ENCODE peak calls at places on chromosome 11, in seven cellular contexts. One of them, this sample, is unnamed.

GRCh38 chr11:120306519-120307242 is 18.4 kb upstream of the TLCD5 start:
- DNase-seq in sigmoid colon: no peak
- DNase-seq in CD8-positive, alpha-beta T cell: no peak
- DNase-seq in dorsolateral prefrontal cortex: no peak
- DNase-seq in astrocyte: peak; percentile 89
- DNase-seq in CD4-positive, CD25-positive, alpha-beta regulatory T cell: no peak
- DNase-seq in PC-3: peak; percentile 98
- DNase-seq in this sample: peak; percentile 42

GRCh38 chr11:36148701-36149100 is 140.5 kb downstream of the COMMD9 start:
- DNase-seq in sigmoid colon: no peak
- DNase-seq in CD8-positive, alpha-beta T cell: no peak
- DNase-seq in dorsolateral prefrontal cortex: no peak
- DNase-seq in astrocyte: no peak
- DNase-seq in CD4-positive, CD25-positive, alpha-beta regulatory T cell: no peak
- DNase-seq in PC-3: no peak
- DNase-seq in this sample: no peak

GRCh38 chr11:64531906-64532312 is 59.1 kb upstream of the SLC22A12 start:
- DNase-seq in sigmoid colon: no peak
- DNase-seq in CD8-positive, alpha-beta T cell: no peak
- DNase-seq in dorsolateral prefrontal cortex: peak; percentile 92
- DNase-seq in astrocyte: no peak
- DNase-seq in CD4-positive, CD25-positive, alpha-beta regulatory T cell: no peak
- DNase-seq in PC-3: no peak
- DNase-seq in this sample: no peak

GRCh38 chr11:121810291-121810690 is 305.7 kb downstream of the BLID start:
- DNase-seq in sigmoid colon: no peak
- DNase-seq in CD8-positive, alpha-beta T cell: no peak
- DNase-seq in dorsolateral prefrontal cortex: no peak
- DNase-seq in astrocyte: peak; percentile 78
- DNase-seq in CD4-positive, CD25-positive, alpha-beta regulatory T cell: no peak
- DNase-seq in PC-3: peak; percentile 73
- DNase-seq in this sample: no peak

GRCh38 chr11:3087821-3088800 is 30.9 kb upstream of the CARS1 start:
- DNase-seq in sigmoid colon: no peak
- DNase-seq in CD8-positive, alpha-beta T cell: no peak
- DNase-seq in dorsolateral prefrontal cortex: no peak
- DNase-seq in astrocyte: peak; percentile 18
- DNase-seq in CD4-positive, CD25-positive, alpha-beta regulatory T cell: no peak
- DNase-seq in PC-3: peak; percentile 33
- DNase-seq in this sample: no peak

GRCh38 chr11:30895046-30895445 is 308.9 kb upstream of the MPPED2 start:
- DNase-seq in sigmoid colon: no peak
- DNase-seq in CD8-positive, alpha-beta T cell: no peak
- DNase-seq in dorsolateral prefrontal cortex: no peak
- DNase-seq in astrocyte: no peak
- DNase-seq in CD4-positive, CD25-positive, alpha-beta regulatory T cell: no peak
- DNase-seq in PC-3: no peak
- DNase-seq in this sample: no peak

GRCh38 chr11:70413151-70413550 is 14.8 kb downstream of the CTTN start:
- DNase-seq in sigmoid colon: no peak
- DNase-seq in CD8-positive, alpha-beta T cell: no peak
- DNase-seq in dorsolateral prefrontal cortex: no peak
- DNase-seq in astrocyte: no peak
- DNase-seq in CD4-positive, CD25-positive, alpha-beta regulatory T cell: no peak
- DNase-seq in PC-3: no peak
- DNase-seq in this sample: no peak

GRCh38 chr11:26583550-26583949 is 11.5 kb upstream of the MUC15 start:
- DNase-seq in sigmoid colon: no peak
- DNase-seq in CD8-positive, alpha-beta T cell: no peak
- DNase-seq in dorsolateral prefrontal cortex: no peak
- DNase-seq in astrocyte: no peak
- DNase-seq in CD4-positive, CD25-positive, alpha-beta regulatory T cell: no peak
- DNase-seq in PC-3: peak; percentile 69
- DNase-seq in this sample: no peak

GRCh38 chr11:77107950-77108349 is 5.3 kb downstream of the OMP start:
- DNase-seq in sigmoid colon: no peak
- DNase-seq in CD8-positive, alpha-beta T cell: no peak
- DNase-seq in dorsolateral prefrontal cortex: no peak
- DNase-seq in astrocyte: peak; percentile 92
- DNase-seq in CD4-positive, CD25-positive, alpha-beta regulatory T cell: no peak
- DNase-seq in PC-3: peak; percentile 94
- DNase-seq in this sample: peak; percentile 88

GRCh38 chr11:70142171-70142875 is 60.8 kb upstream of the FADD start:
- DNase-seq in sigmoid colon: no peak
- DNase-seq in CD8-positive, alpha-beta T cell: no peak
- DNase-seq in dorsolateral prefrontal cortex: no peak
- DNase-seq in astrocyte: no peak
- DNase-seq in CD4-positive, CD25-positive, alpha-beta regulatory T cell: no peak
- DNase-seq in PC-3: peak; percentile 87
- DNase-seq in this sample: peak; percentile 20

GRCh38 chr11:33015621-33016551 is at the start of gene DEPDC7:
- DNase-seq in sigmoid colon: peak; percentile 94
- DNase-seq in CD8-positive, alpha-beta T cell: peak; percentile 87
- DNase-seq in dorsolateral prefrontal cortex: peak; percentile 54
- DNase-seq in astrocyte: peak; percentile 72
- DNase-seq in CD4-positive, CD25-positive, alpha-beta regulatory T cell: peak; percentile 60
- DNase-seq in PC-3: no peak
- DNase-seq in this sample: peak; percentile 92
- H3K27ac ChIP-seq in sigmoid colon: peak within 1 kb of the TSS; percentile 75
- H3K27ac ChIP-seq in CD8-positive, alpha-beta T cell: no peak within 1 kb of the TSS
- H3K27ac ChIP-seq in dorsolateral prefrontal cortex: peak within 1 kb of the TSS; percentile 67
- H3K27ac ChIP-seq in astrocyte: no peak within 1 kb of the TSS
- H3K27ac ChIP-seq in CD4-positive, CD25-positive, alpha-beta regulatory T cell: no peak within 1 kb of the TSS
- H3K27ac ChIP-seq in PC-3: no peak within 1 kb of the TSS
- H3K27ac ChIP-seq in this sample: peak within 1 kb of the TSS; percentile 82

GRCh38 chr11:68122936-68123539 is 1.9 kb upstream of the CHKA start:
- DNase-seq in sigmoid colon: no peak
- DNase-seq in CD8-positive, alpha-beta T cell: no peak
- DNase-seq in dorsolateral prefrontal cortex: no peak
- DNase-seq in astrocyte: no peak
- DNase-seq in CD4-positive, CD25-positive, alpha-beta regulatory T cell: no peak
- DNase-seq in PC-3: peak; percentile 99
- DNase-seq in this sample: peak; percentile 86

GRCh38 chr11:68125164-68125563 is 4.0 kb upstream of the CHKA start:
- DNase-seq in sigmoid colon: no peak
- DNase-seq in CD8-positive, alpha-beta T cell: no peak
- DNase-seq in dorsolateral prefrontal cortex: no peak
- DNase-seq in astrocyte: no peak
- DNase-seq in CD4-positive, CD25-positive, alpha-beta regulatory T cell: no peak
- DNase-seq in PC-3: no peak
- DNase-seq in this sample: no peak

GRCh38 chr11:68128682-68129327 is 7.6 kb upstream of the CHKA start:
- DNase-seq in sigmoid colon: peak; percentile 85
- DNase-seq in CD8-positive, alpha-beta T cell: no peak
- DNase-seq in dorsolateral prefrontal cortex: no peak
- DNase-seq in astrocyte: peak; percentile 81
- DNase-seq in CD4-positive, CD25-positive, alpha-beta regulatory T cell: no peak
- DNase-seq in PC-3: no peak
- DNase-seq in this sample: peak; percentile 93

GRCh38 chr11:68130121-68130520 is 8.9 kb upstream of the CHKA start:
- DNase-seq in sigmoid colon: no peak
- DNase-seq in CD8-positive, alpha-beta T cell: no peak
- DNase-seq in dorsolateral prefrontal cortex: no peak
- DNase-seq in astrocyte: no peak
- DNase-seq in CD4-positive, CD25-positive, alpha-beta regulatory T cell: no peak
- DNase-seq in PC-3: no peak
- DNase-seq in this sample: no peak

GRCh38 chr11:68127791-68128681 is 6.8 kb upstream of the CHKA start:
- DNase-seq in sigmoid colon: peak; percentile 78
- DNase-seq in CD8-positive, alpha-beta T cell: no peak
- DNase-seq in dorsolateral prefrontal cortex: peak; percentile 36
- DNase-seq in astrocyte: peak; percentile 40
- DNase-seq in CD4-positive, CD25-positive, alpha-beta regulatory T cell: no peak
- DNase-seq in PC-3: peak; percentile 73
- DNase-seq in this sample: peak; percentile 61
- H3K27ac ChIP-seq in sigmoid colon: peak overlapping the region; percentile 84
- H3K27ac ChIP-seq in CD8-positive, alpha-beta T cell: no peak overlapping the region
- H3K27ac ChIP-seq in dorsolateral prefrontal cortex: peak overlapping the region; percentile 83
- H3K27ac ChIP-seq in astrocyte: no peak overlapping the region
- H3K27ac ChIP-seq in CD4-positive, CD25-positive, alpha-beta regulatory T cell: no peak overlapping the region
- H3K27ac ChIP-seq in PC-3: no peak overlapping the region
- H3K27ac ChIP-seq in this sample: peak overlapping the region; percentile 78

GRCh38 chr11:128492461-128492860 is 94.9 kb downstream of the ETS1 start:
- DNase-seq in sigmoid colon: no peak
- DNase-seq in CD8-positive, alpha-beta T cell: no peak
- DNase-seq in dorsolateral prefrontal cortex: no peak
- DNase-seq in astrocyte: peak; percentile 69
- DNase-seq in CD4-positive, CD25-positive, alpha-beta regulatory T cell: no peak
- DNase-seq in PC-3: no peak
- DNase-seq in this sample: no peak
- H3K27ac ChIP-seq in sigmoid colon: peak overlapping the region; percentile 14
- H3K27ac ChIP-seq in CD8-positive, alpha-beta T cell: peak overlapping the region; percentile 29
- H3K27ac ChIP-seq in dorsolateral prefrontal cortex: no peak overlapping the region
- H3K27ac ChIP-seq in astrocyte: peak overlapping the region; percentile 57
- H3K27ac ChIP-seq in CD4-positive, CD25-positive, alpha-beta regulatory T cell: peak overlapping the region; percentile 97
- H3K27ac ChIP-seq in PC-3: peak overlapping the region; percentile 16
- H3K27ac ChIP-seq in this sample: no peak overlapping the region

GRCh38 chr11:887589-887988 is 23.0 kb downstream of the CHID1 start:
- DNase-seq in sigmoid colon: no peak
- DNase-seq in CD8-positive, alpha-beta T cell: no peak
- DNase-seq in dorsolateral prefrontal cortex: no peak
- DNase-seq in astrocyte: no peak
- DNase-seq in CD4-positive, CD25-positive, alpha-beta regulatory T cell: no peak
- DNase-seq in PC-3: no peak
- DNase-seq in this sample: no peak

GRCh38 chr11:889686-890475 is 20.7 kb downstream of the CHID1 start:
- DNase-seq in sigmoid colon: no peak
- DNase-seq in CD8-positive, alpha-beta T cell: no peak
- DNase-seq in dorsolateral prefrontal cortex: no peak
- DNase-seq in astrocyte: no peak
- DNase-seq in CD4-positive, CD25-positive, alpha-beta regulatory T cell: no peak
- DNase-seq in PC-3: no peak
- DNase-seq in this sample: no peak

GRCh38 chr11:888290-889212 is 22.1 kb downstream of the CHID1 start:
- DNase-seq in sigmoid colon: no peak
- DNase-seq in CD8-positive, alpha-beta T cell: no peak
- DNase-seq in dorsolateral prefrontal cortex: peak; percentile 95
- DNase-seq in astrocyte: no peak
- DNase-seq in CD4-positive, CD25-positive, alpha-beta regulatory T cell: no peak
- DNase-seq in PC-3: no peak
- DNase-seq in this sample: no peak

GRCh38 chr11:890794-891600 is 19.6 kb downstream of the CHID1 start:
- DNase-seq in sigmoid colon: no peak
- DNase-seq in CD8-positive, alpha-beta T cell: no peak
- DNase-seq in dorsolateral prefrontal cortex: no peak
- DNase-seq in astrocyte: no peak
- DNase-seq in CD4-positive, CD25-positive, alpha-beta regulatory T cell: no peak
- DNase-seq in PC-3: no peak
- DNase-seq in this sample: no peak

GRCh38 chr11:889261-889660 is 21.3 kb downstream of the CHID1 start:
- DNase-seq in sigmoid colon: no peak
- DNase-seq in CD8-positive, alpha-beta T cell: no peak
- DNase-seq in dorsolateral prefrontal cortex: no peak
- DNase-seq in astrocyte: no peak
- DNase-seq in CD4-positive, CD25-positive, alpha-beta regulatory T cell: no peak
- DNase-seq in PC-3: no peak
- DNase-seq in this sample: no peak
- H3K27ac ChIP-seq in sigmoid colon: no peak overlapping the region
- H3K27ac ChIP-seq in CD8-positive, alpha-beta T cell: no peak overlapping the region
- H3K27ac ChIP-seq in dorsolateral prefrontal cortex: no peak overlapping the region
- H3K27ac ChIP-seq in astrocyte: no peak overlapping the region
- H3K27ac ChIP-seq in CD4-positive, CD25-positive, alpha-beta regulatory T cell: no peak overlapping the region
- H3K27ac ChIP-seq in PC-3: no peak overlapping the region
- H3K27ac ChIP-seq in this sample: no peak overlapping the region

GRCh38 chr11:126332221-126332711 is 23.2 kb upstream of the ST3GAL4 start:
- DNase-seq in sigmoid colon: no peak
- DNase-seq in CD8-positive, alpha-beta T cell: no peak
- DNase-seq in dorsolateral prefrontal cortex: no peak
- DNase-seq in astrocyte: peak; percentile 82
- DNase-seq in CD4-positive, CD25-positive, alpha-beta regulatory T cell: no peak
- DNase-seq in PC-3: peak; percentile 95
- DNase-seq in this sample: no peak
- H3K27ac ChIP-seq in sigmoid colon: no peak overlapping the region
- H3K27ac ChIP-seq in CD8-positive, alpha-beta T cell: no peak overlapping the region
- H3K27ac ChIP-seq in dorsolateral prefrontal cortex: no peak overlapping the region
- H3K27ac ChIP-seq in astrocyte: peak overlapping the region; percentile 12
- H3K27ac ChIP-seq in CD4-positive, CD25-positive, alpha-beta regulatory T cell: no peak overlapping the region
- H3K27ac ChIP-seq in PC-3: peak overlapping the region; percentile 83
- H3K27ac ChIP-seq in this sample: no peak overlapping the region

DNA sequence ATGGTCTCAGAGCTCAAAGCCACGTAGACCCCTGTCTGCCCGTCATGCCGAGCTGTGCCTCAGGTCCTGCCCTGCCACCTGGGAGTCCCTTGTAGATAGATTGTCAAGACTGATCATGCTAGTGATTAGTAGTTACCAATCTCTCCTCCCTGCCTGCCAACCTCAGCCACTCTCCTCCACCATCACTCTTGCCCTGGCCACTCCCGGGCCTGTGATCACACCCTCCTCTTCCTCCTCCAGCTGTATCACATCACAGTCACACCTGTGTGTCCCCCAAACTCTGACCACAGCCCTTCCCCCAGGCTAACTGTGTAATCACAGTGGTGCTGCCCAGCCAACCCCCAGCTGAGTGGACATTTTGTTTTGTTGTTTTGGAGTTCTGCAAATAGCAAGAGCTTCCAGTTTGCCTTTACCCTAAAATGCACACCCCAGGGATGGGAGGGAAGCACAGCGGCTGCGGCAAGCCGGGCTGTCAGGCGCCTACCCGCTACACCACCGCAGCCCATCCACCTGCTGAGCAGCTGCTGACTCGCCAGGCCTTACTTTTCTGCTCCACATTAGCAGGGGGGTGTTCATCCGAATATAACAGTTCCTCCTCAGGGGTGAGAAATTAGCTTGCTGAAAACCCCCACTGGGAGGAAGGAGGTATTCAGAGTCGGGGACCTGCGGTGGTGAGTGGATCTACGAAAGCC is 45.8 kb downstream of the LRFN4 start:
- DNase-seq in sigmoid colon: no peak
- DNase-seq in CD8-positive, alpha-beta T cell: no peak
- DNase-seq in dorsolateral prefrontal cortex: no peak
- DNase-seq in astrocyte: no peak
- DNase-seq in CD4-positive, CD25-positive, alpha-beta regulatory T cell: no peak
- DNase-seq in PC-3: no peak
- DNase-seq in this sample: no peak
- H3K27ac ChIP-seq in sigmoid colon: no peak overlapping the region
- H3K27ac ChIP-seq in CD8-positive, alpha-beta T cell: no peak overlapping the region
- H3K27ac ChIP-seq in dorsolateral prefrontal cortex: no peak overlapping the region
- H3K27ac ChIP-seq in astrocyte: no peak overlapping the region
- H3K27ac ChIP-seq in CD4-positive, CD25-positive, alpha-beta regulatory T cell: no peak overlapping the region
- H3K27ac ChIP-seq in PC-3: no peak overlapping the region
- H3K27ac ChIP-seq in this sample: no peak overlapping the region

This sample was measured in small intestine.